ENCODE peak calls at places on chromosomes 4 and X, in five cellular contexts. One of them, this sample, is unnamed.

GRCh38 chr4:123744664-123745290 is 348.2 kb downstream of the SPRY1 start:
- DNase-seq in H1: no peak
- DNase-seq in K562: no peak
- DNase-seq in HepG2: peak; percentile 38
- DNase-seq in GM12878: no peak
- DNase-seq in this sample: no peak

GRCh38 chr4:46839128-46839527 is 69.9 kb downstream of the COX7B2 start:
- DNase-seq in GM12878: no peak
- DNase-seq in HepG2: no peak
- DNase-seq in H1: no peak
- DNase-seq in K562: no peak
- DNase-seq in this sample: no peak

GRCh38 chrX:106906361-106906760 is 3.2 kb upstream of the RIPPLY1 start:
- DNase-seq in H1: no peak
- DNase-seq in GM12878: no peak
- DNase-seq in K562: no peak
- DNase-seq in HepG2: no peak
- DNase-seq in this sample: no peak

GRCh38 chr4:100306018-100306417 is 115.8 kb upstream of the DDIT4L start:
- DNase-seq in HepG2: no peak
- DNase-seq in GM12878: no peak
- DNase-seq in K562: no peak
- DNase-seq in H1: no peak
- DNase-seq in this sample: no peak

GRCh38 chr4:158809611-158810486 is 41.0 kb downstream of the FNIP2 start:
- DNase-seq in H1: no peak
- DNase-seq in HepG2: no peak
- DNase-seq in K562: peak; percentile 36
- DNase-seq in GM12878: peak; percentile 89
- DNase-seq in this sample: peak; percentile 6

GRCh38 chr4:98779021-98779420 is 120.6 kb upstream of the TSPAN5 start:
- DNase-seq in K562: no peak
- DNase-seq in GM12878: no peak
- DNase-seq in H1: no peak
- DNase-seq in HepG2: no peak
- DNase-seq in this sample: no peak

GRCh38 chrX:24190500-24191156 is 41.1 kb downstream of the ZFX start:
- DNase-seq in HepG2: peak; percentile 87
- DNase-seq in K562: no peak
- DNase-seq in GM12878: no peak
- DNase-seq in H1: no peak
- DNase-seq in this sample: no peak

GRCh38 chr4:25915359-25915716 is 1.3 kb downstream of the SMIM20 start:
- DNase-seq in K562: peak; percentile 72
- DNase-seq in HepG2: no peak
- DNase-seq in GM12878: no peak
- DNase-seq in H1: no peak
- DNase-seq in this sample: no peak

GRCh38 chrX:21926527-21927278 is 13.8 kb upstream of the SMS start:
- DNase-seq in K562: peak; percentile 40
- DNase-seq in H1: no peak
- DNase-seq in HepG2: peak; percentile 82
- DNase-seq in GM12878: no peak
- DNase-seq in this sample: peak; percentile 82

GRCh38 chrX:72568406-72569092 is 4.1 kb downstream of the HDAC8 start:
- DNase-seq in HepG2: no peak
- DNase-seq in K562: no peak
- DNase-seq in GM12878: no peak
- DNase-seq in H1: no peak
- DNase-seq in this sample: no peak

GRCh38 chr4:185792384-185793146 is 19.4 kb downstream of the SORBS2 start:
- DNase-seq in GM12878: no peak
- DNase-seq in H1: no peak
- DNase-seq in HepG2: peak; percentile 95
- DNase-seq in K562: no peak
- DNase-seq in this sample: no peak

GRCh38 chrX:39805825-39806224 is 291.9 kb downstream of the BCOR start:
- DNase-seq in GM12878: no peak
- DNase-seq in HepG2: no peak
- DNase-seq in K562: no peak
- DNase-seq in H1: no peak
- DNase-seq in this sample: no peak

GRCh38 chr4:68466751-68467150 is 19.5 kb downstream of the TMPRSS11E start:
- DNase-seq in K562: no peak
- DNase-seq in H1: no peak
- DNase-seq in HepG2: no peak
- DNase-seq in GM12878: no peak
- DNase-seq in this sample: no peak

GRCh38 chrX:132853040-132853439 is 105.4 kb downstream of the HS6ST2 start:
- DNase-seq in K562: no peak
- DNase-seq in H1: no peak
- DNase-seq in HepG2: no peak
- DNase-seq in GM12878: no peak
- DNase-seq in this sample: no peak

GRCh38 chrX:102957751-102958150 is 20.7 kb downstream of the RAB40AL start:
- DNase-seq in HepG2: no peak
- DNase-seq in H1: no peak
- DNase-seq in K562: no peak
- DNase-seq in GM12878: no peak
- DNase-seq in this sample: no peak

GRCh38 chr4:19831644-19832285 is 419.9 kb upstream of the SLIT2 start:
- DNase-seq in H1: no peak
- DNase-seq in GM12878: no peak
- DNase-seq in K562: no peak
- DNase-seq in HepG2: no peak
- DNase-seq in this sample: no peak

GRCh38 chrX:70954871-70955270 is 24.0 kb upstream of the SLC7A3 start:
- DNase-seq in K562: no peak
- DNase-seq in HepG2: no peak
- DNase-seq in GM12878: no peak
- DNase-seq in H1: no peak
- DNase-seq in this sample: no peak

GRCh38 chr4:62644372-62644771 is 1444.2 kb downstream of the ADGRL3 start:
- DNase-seq in GM12878: no peak
- DNase-seq in K562: no peak
- DNase-seq in H1: no peak
- DNase-seq in HepG2: peak; percentile 15
- DNase-seq in this sample: no peak

GRCh38 chrX:68186552-68187262 is 246.6 kb downstream of the OPHN1 start:
- DNase-seq in GM12878: no peak
- DNase-seq in H1: no peak
- DNase-seq in HepG2: no peak
- DNase-seq in K562: no peak
- DNase-seq in this sample: no peak

GRCh38 chrX:129825746-129826505 is 17.8 kb downstream of the ZDHHC9 start:
- DNase-seq in GM12878: no peak
- DNase-seq in HepG2: peak; percentile 59
- DNase-seq in H1: no peak
- DNase-seq in K562: no peak
- DNase-seq in this sample: no peak

GRCh38 chr4:82181789-82182188 is 192.0 kb downstream of the HNRNPD start:
- DNase-seq in K562: no peak
- DNase-seq in HepG2: no peak
- DNase-seq in GM12878: no peak
- DNase-seq in H1: no peak
- DNase-seq in this sample: no peak

GRCh38 chrX:10235851-10236250 is 79.1 kb downstream of the CLCN4 start:
- DNase-seq in GM12878: no peak
- DNase-seq in H1: no peak
- DNase-seq in HepG2: peak; percentile 3
- DNase-seq in K562: no peak
- DNase-seq in this sample: no peak

GRCh38 chrX:20433376-20433775 is 166.7 kb upstream of the RPS6KA3 start:
- DNase-seq in K562: no peak
- DNase-seq in H1: no peak
- DNase-seq in GM12878: no peak
- DNase-seq in HepG2: no peak
- DNase-seq in this sample: no peak

GRCh38 chr4:56742080-56742871 is 61.2 kb upstream of the HOPX start:
- DNase-seq in H1: no peak
- DNase-seq in HepG2: no peak
- DNase-seq in GM12878: no peak
- DNase-seq in K562: no peak
- DNase-seq in this sample: no peak

GRCh38 chr4:106502106-106502699 is 133.6 kb upstream of the GIMD1 start:
- DNase-seq in GM12878: no peak
- DNase-seq in HepG2: peak; percentile 58
- DNase-seq in K562: peak; percentile 48
- DNase-seq in H1: peak; percentile 44
- DNase-seq in this sample: peak; percentile 54

GRCh38 chr4:1358421-1359160 is 11.6 kb downstream of the UVSSA start:
- DNase-seq in HepG2: no peak
- DNase-seq in GM12878: no peak
- DNase-seq in K562: no peak
- DNase-seq in H1: no peak
- DNase-seq in this sample: no peak
- TF ChIP-seq CTCF in HepG2: no peak
- TF ChIP-seq CTCF in GM12878: no peak
- TF ChIP-seq CTCF in K562: no peak
- TF ChIP-seq CTCF in H1: no peak
- TF ChIP-seq CTCF in this sample: no peak

GRCh38 chr4:61630548-61630947 is 430.4 kb downstream of the ADGRL3 start:
- DNase-seq in GM12878: no peak
- DNase-seq in H1: no peak
- DNase-seq in K562: no peak
- DNase-seq in HepG2: no peak
- DNase-seq in this sample: no peak
- TF ChIP-seq SRF in GM12878: no peak
- TF ChIP-seq SRF in H1: no peak
- TF ChIP-seq SRF in K562: no peak
- TF ChIP-seq SRF in HepG2: no peak
- TF ChIP-seq SRF in this sample: no peak

GRCh38 chr4:102454278-102454677 is 46.9 kb upstream of the NFKB1 start:
- DNase-seq in GM12878: no peak
- DNase-seq in K562: no peak
- DNase-seq in HepG2: no peak
- DNase-seq in H1: no peak
- DNase-seq in this sample: no peak

GRCh38 chr4:102454981-102455690 is 46.0 kb upstream of the NFKB1 start:
- DNase-seq in H1: no peak
- DNase-seq in GM12878: no peak
- DNase-seq in HepG2: no peak
- DNase-seq in K562: no peak
- DNase-seq in this sample: no peak

GRCh38 chr4:102455750-102456149 is 45.4 kb upstream of the NFKB1 start:
- DNase-seq in HepG2: no peak
- DNase-seq in K562: no peak
- DNase-seq in GM12878: no peak
- DNase-seq in H1: no peak
- DNase-seq in this sample: no peak

GRCh38 chr4:102452854-102453253 is 48.3 kb upstream of the NFKB1 start:
- DNase-seq in HepG2: no peak
- DNase-seq in H1: no peak
- DNase-seq in GM12878: no peak
- DNase-seq in K562: no peak
- DNase-seq in this sample: no peak

GRCh38 chr4:102453827-102454226 is 47.3 kb upstream of the NFKB1 start:
- DNase-seq in H1: no peak
- DNase-seq in K562: no peak
- DNase-seq in HepG2: no peak
- DNase-seq in GM12878: no peak
- DNase-seq in this sample: no peak
- TF ChIP-seq CTCF in H1: no peak
- TF ChIP-seq CTCF in K562: no peak
- TF ChIP-seq CTCF in HepG2: no peak
- TF ChIP-seq CTCF in GM12878: no peak
- TF ChIP-seq CTCF in this sample: no peak

GRCh38 chr4:24693636-24694035 is 101.7 kb upstream of the SOD3 start:
- DNase-seq in H1: no peak
- DNase-seq in HepG2: no peak
- DNase-seq in K562: no peak
- DNase-seq in GM12878: no peak
- DNase-seq in this sample: no peak

GRCh38 chr4:24686866-24687672 is 102.7 kb upstream of the DHX15 start:
- DNase-seq in H1: no peak
- DNase-seq in HepG2: peak; percentile 17
- DNase-seq in K562: peak; percentile 56
- DNase-seq in GM12878: no peak
- DNase-seq in this sample: peak; percentile 36

GRCh38 chr4:24688453-24688852 is 104.1 kb upstream of the DHX15 start:
- DNase-seq in GM12878: no peak
- DNase-seq in HepG2: no peak
- DNase-seq in K562: no peak
- DNase-seq in H1: no peak
- DNase-seq in this sample: no peak

GRCh38 chr4:24690436-24690835 is 104.9 kb upstream of the SOD3 start:
- DNase-seq in GM12878: no peak
- DNase-seq in K562: no peak
- DNase-seq in H1: no peak
- DNase-seq in HepG2: no peak
- DNase-seq in this sample: no peak

GRCh38 chr4:24689212-24689611 is 104.9 kb upstream of the DHX15 start:
- DNase-seq in HepG2: no peak
- DNase-seq in K562: no peak
- DNase-seq in H1: no peak
- DNase-seq in GM12878: no peak
- DNase-seq in this sample: no peak
- TF ChIP-seq SRF in HepG2: no peak
- TF ChIP-seq SRF in K562: no peak
- TF ChIP-seq SRF in H1: no peak
- TF ChIP-seq SRF in GM12878: no peak
- TF ChIP-seq SRF in this sample: no peak

DNA sequence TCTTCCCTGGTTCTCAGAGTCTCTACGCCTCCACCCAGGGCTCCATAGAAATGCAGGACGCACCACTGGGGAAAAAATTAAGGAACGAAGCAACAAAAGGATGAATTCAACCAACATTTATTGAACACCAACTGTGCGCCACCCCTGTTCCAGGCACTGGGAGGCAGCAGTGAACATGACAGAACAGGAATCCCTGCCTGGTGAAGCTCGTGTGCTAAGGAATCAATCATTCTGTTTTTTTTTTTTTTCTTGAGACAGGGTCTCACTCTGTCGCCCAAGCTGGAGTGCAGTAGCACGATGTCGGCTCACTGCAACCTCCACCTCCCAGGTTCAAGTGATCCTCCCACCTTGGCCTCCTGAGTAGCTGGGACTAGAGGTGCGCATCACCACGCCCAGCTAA is 1.9 kb upstream of the FTSJ1 start:
- DNase-seq in GM12878: no peak
- DNase-seq in K562: peak; percentile 30
- DNase-seq in H1: no peak
- DNase-seq in HepG2: no peak
- DNase-seq in this sample: no peak
- TF ChIP-seq CTCF in GM12878: peak; percentile 43
- TF ChIP-seq CTCF in K562: peak; percentile 59
- TF ChIP-seq CTCF in H1: peak; percentile 42
- TF ChIP-seq CTCF in HepG2: peak; percentile 40
- TF ChIP-seq CTCF in this sample: peak; percentile 41

GRCh38 chr4:15533817-15534216 is 64.1 kb downstream of the CC2D2A start:
- DNase-seq in K562: no peak
- DNase-seq in GM12878: no peak
- DNase-seq in H1: no peak
- DNase-seq in HepG2: no peak
- DNase-seq in this sample: no peak
- TF ChIP-seq SRF in K562: no peak
- TF ChIP-seq SRF in GM12878: no peak
- TF ChIP-seq SRF in H1: no peak
- TF ChIP-seq SRF in HepG2: no peak
- TF ChIP-seq SRF in this sample: no peak

This sample was measured in HCT116.